ENCODE peak calls at places on chromosomes 7 and 10, in four cellular contexts. One of them, this sample, is unnamed.

GRCh38 chr7:36312915-36313334 is 76.7 kb upstream of the ANLN start:
- DNase-seq in stimulated activated CD8-positive, alpha-beta memory T cell treated with anti-CD3 and anti-CD28 coated beads, Interleukin-2, amount 100 ng/mL, for 48 hours: no peak
- DNase-seq in NCI-H510A treated with DMSO at 0.1 percent for 48 hours: no peak
- DNase-seq in GM23248: no peak
- DNase-seq in this sample: no peak

GRCh38 chr10:62934258-62934657 is 118.1 kb upstream of the EGR2 start:
- DNase-seq in stimulated activated CD8-positive, alpha-beta memory T cell treated with anti-CD3 and anti-CD28 coated beads, Interleukin-2, amount 100 ng/mL, for 48 hours: no peak
- DNase-seq in NCI-H510A treated with DMSO at 0.1 percent for 48 hours: no peak
- DNase-seq in GM23248: no peak
- DNase-seq in this sample: no peak

GRCh38 chr10:48306870-48307531 is 524 bp downstream of the MAPK8 start:
- DNase-seq in stimulated activated CD8-positive, alpha-beta memory T cell treated with anti-CD3 and anti-CD28 coated beads, Interleukin-2, amount 100 ng/mL, for 48 hours: peak
- DNase-seq in NCI-H510A treated with DMSO at 0.1 percent for 48 hours: no peak
- DNase-seq in GM23248: peak
- DNase-seq in this sample: peak

GRCh38 chr10:46992794-46993552 is 81.7 kb downstream of the PTPN20 start:
- DNase-seq in stimulated activated CD8-positive, alpha-beta memory T cell treated with anti-CD3 and anti-CD28 coated beads, Interleukin-2, amount 100 ng/mL, for 48 hours: no peak
- DNase-seq in NCI-H510A treated with DMSO at 0.1 percent for 48 hours: no peak
- DNase-seq in GM23248: peak
- DNase-seq in this sample: no peak

GRCh38 chr10:59098811-59099452 is 77.5 kb upstream of the PHYHIPL start:
- DNase-seq in stimulated activated CD8-positive, alpha-beta memory T cell treated with anti-CD3 and anti-CD28 coated beads, Interleukin-2, amount 100 ng/mL, for 48 hours: no peak
- DNase-seq in NCI-H510A treated with DMSO at 0.1 percent for 48 hours: no peak
- DNase-seq in GM23248: peak
- DNase-seq in this sample: no peak

GRCh38 chr7:100190059-100190711 is 12.5 kb downstream of the STAG3 start:
- DNase-seq in stimulated activated CD8-positive, alpha-beta memory T cell treated with anti-CD3 and anti-CD28 coated beads, Interleukin-2, amount 100 ng/mL, for 48 hours: no peak
- DNase-seq in NCI-H510A treated with DMSO at 0.1 percent for 48 hours: no peak
- DNase-seq in GM23248: peak
- DNase-seq in this sample: no peak

GRCh38 chr10:21355591-21356011 is 169.9 kb downstream of the SKIDA1 start:
- DNase-seq in stimulated activated CD8-positive, alpha-beta memory T cell treated with anti-CD3 and anti-CD28 coated beads, Interleukin-2, amount 100 ng/mL, for 48 hours: no peak
- DNase-seq in NCI-H510A treated with DMSO at 0.1 percent for 48 hours: no peak
- DNase-seq in GM23248: peak
- DNase-seq in this sample: no peak

GRCh38 chr7:603152-603941 is 83.7 kb upstream of the PDGFA start:
- DNase-seq in stimulated activated CD8-positive, alpha-beta memory T cell treated with anti-CD3 and anti-CD28 coated beads, Interleukin-2, amount 100 ng/mL, for 48 hours: no peak
- DNase-seq in NCI-H510A treated with DMSO at 0.1 percent for 48 hours: no peak
- DNase-seq in GM23248: no peak
- DNase-seq in this sample: no peak

GRCh38 chr7:127732306-127732705 is 80.3 kb downstream of the SND1 start:
- DNase-seq in stimulated activated CD8-positive, alpha-beta memory T cell treated with anti-CD3 and anti-CD28 coated beads, Interleukin-2, amount 100 ng/mL, for 48 hours: no peak
- DNase-seq in NCI-H510A treated with DMSO at 0.1 percent for 48 hours: no peak
- DNase-seq in GM23248: no peak
- DNase-seq in this sample: no peak

GRCh38 chr7:129949292-129950133 is 3.2 kb downstream of the UBE2H start:
- DNase-seq in stimulated activated CD8-positive, alpha-beta memory T cell treated with anti-CD3 and anti-CD28 coated beads, Interleukin-2, amount 100 ng/mL, for 48 hours: peak
- DNase-seq in NCI-H510A treated with DMSO at 0.1 percent for 48 hours: no peak
- DNase-seq in GM23248: peak
- DNase-seq in this sample: no peak

GRCh38 chr10:107649249-107649648 is 484.7 kb upstream of the SORCS1 start:
- DNase-seq in stimulated activated CD8-positive, alpha-beta memory T cell treated with anti-CD3 and anti-CD28 coated beads, Interleukin-2, amount 100 ng/mL, for 48 hours: no peak
- DNase-seq in NCI-H510A treated with DMSO at 0.1 percent for 48 hours: no peak
- DNase-seq in GM23248: peak
- DNase-seq in this sample: no peak

GRCh38 chr10:76071638-76072317 is 640.4 kb downstream of the LRMDA start:
- DNase-seq in stimulated activated CD8-positive, alpha-beta memory T cell treated with anti-CD3 and anti-CD28 coated beads, Interleukin-2, amount 100 ng/mL, for 48 hours: no peak
- DNase-seq in NCI-H510A treated with DMSO at 0.1 percent for 48 hours: no peak
- DNase-seq in GM23248: no peak
- DNase-seq in this sample: no peak

GRCh38 chr10:131270461-131271190 is 40.9 kb downstream of the TCERG1L start:
- DNase-seq in stimulated activated CD8-positive, alpha-beta memory T cell treated with anti-CD3 and anti-CD28 coated beads, Interleukin-2, amount 100 ng/mL, for 48 hours: no peak
- DNase-seq in NCI-H510A treated with DMSO at 0.1 percent for 48 hours: no peak
- DNase-seq in GM23248: no peak
- DNase-seq in this sample: no peak

GRCh38 chr7:104803931-104804330 is 210.1 kb upstream of the KMT2E start:
- DNase-seq in stimulated activated CD8-positive, alpha-beta memory T cell treated with anti-CD3 and anti-CD28 coated beads, Interleukin-2, amount 100 ng/mL, for 48 hours: no peak
- DNase-seq in NCI-H510A treated with DMSO at 0.1 percent for 48 hours: no peak
- DNase-seq in GM23248: no peak
- DNase-seq in this sample: no peak

GRCh38 chr7:27252935-27253333 is 10.3 kb downstream of the EVX1 start:
- DNase-seq in stimulated activated CD8-positive, alpha-beta memory T cell treated with anti-CD3 and anti-CD28 coated beads, Interleukin-2, amount 100 ng/mL, for 48 hours: no peak
- DNase-seq in NCI-H510A treated with DMSO at 0.1 percent for 48 hours: no peak
- DNase-seq in GM23248: no peak
- DNase-seq in this sample: no peak

This sample was measured in upper lobe of left lung.